ENCODE peak calls at places on chromosomes 13 and 19, in nine cellular contexts. E, Y, O, J, V, M, N, S and L are unnamed samples.

GRCh38 chr13:79448413-79448812 is 32.5 kb upstream of the NDFIP2 start:
- DNase-seq in Y (no peak), O (no peak), M (no peak), N (no peak), V (no peak), E (no peak), J (no peak), S (no peak), L (no peak)

GRCh38 chr13:49584771-49585182 is 581 bp downstream of the RCBTB1 start:
- DNase-seq in O (peak), V (no peak), N (no peak), E (peak), M (no peak), S (no peak), J (peak), Y (no peak), L (no peak)

GRCh38 chr13:64488731-64489130 is 2741.4 kb downstream of the PCDH9 start:
- DNase-seq in O (no peak), V (no peak), Y (no peak), M (peak), J (no peak), S (no peak), E (no peak), N (no peak), L (no peak)

GRCh38 chr13:27183561-27184147 is 12.0 kb upstream of the USP12 start:
- DNase-seq in J (peak), O (no peak), S (no peak), E (no peak), N (no peak), M (no peak), Y (no peak), V (peak), L (peak)

GRCh38 chr19:44747739-44748425 is 626 bp upstream of the BCL3 start:
- DNase-seq in M (peak), S (peak), E (peak), N (peak), J (peak), O (peak), V (peak), Y (peak), L (peak)

GRCh38 chr13:76542176-76542575 is 344.0 kb downstream of the KCTD12 start:
- DNase-seq in Y (no peak), O (no peak), V (no peak), E (no peak), J (no peak), M (no peak), S (no peak), N (no peak), L (no peak)

GRCh38 chr19:12777217-12778019 is 2.1 kb upstream of the HOOK2 start:
- DNase-seq in N (peak), Y (peak), O (peak), S (peak), J (peak), E (peak), M (no peak), V (peak), L (peak)

GRCh38 chr13:106464076-106464475 is 71.4 kb downstream of the EFNB2 start:
- DNase-seq in O (no peak), N (no peak), J (peak), M (peak), S (no peak), E (no peak), V (peak), Y (no peak), L (no peak)

GRCh38 chr13:109971745-109972090 is 185.3 kb upstream of the IRS2 start:
- DNase-seq in J (no peak), E (no peak), M (no peak), S (no peak), N (no peak), Y (no peak), O (no peak), V (no peak), L (no peak)

GRCh38 chr13:112911883-112912282 is 57.1 kb upstream of the MCF2L start:
- DNase-seq in M (no peak), N (no peak), Y (no peak), V (no peak), E (no peak), J (no peak), S (no peak), O (peak), L (no peak)

DNA sequence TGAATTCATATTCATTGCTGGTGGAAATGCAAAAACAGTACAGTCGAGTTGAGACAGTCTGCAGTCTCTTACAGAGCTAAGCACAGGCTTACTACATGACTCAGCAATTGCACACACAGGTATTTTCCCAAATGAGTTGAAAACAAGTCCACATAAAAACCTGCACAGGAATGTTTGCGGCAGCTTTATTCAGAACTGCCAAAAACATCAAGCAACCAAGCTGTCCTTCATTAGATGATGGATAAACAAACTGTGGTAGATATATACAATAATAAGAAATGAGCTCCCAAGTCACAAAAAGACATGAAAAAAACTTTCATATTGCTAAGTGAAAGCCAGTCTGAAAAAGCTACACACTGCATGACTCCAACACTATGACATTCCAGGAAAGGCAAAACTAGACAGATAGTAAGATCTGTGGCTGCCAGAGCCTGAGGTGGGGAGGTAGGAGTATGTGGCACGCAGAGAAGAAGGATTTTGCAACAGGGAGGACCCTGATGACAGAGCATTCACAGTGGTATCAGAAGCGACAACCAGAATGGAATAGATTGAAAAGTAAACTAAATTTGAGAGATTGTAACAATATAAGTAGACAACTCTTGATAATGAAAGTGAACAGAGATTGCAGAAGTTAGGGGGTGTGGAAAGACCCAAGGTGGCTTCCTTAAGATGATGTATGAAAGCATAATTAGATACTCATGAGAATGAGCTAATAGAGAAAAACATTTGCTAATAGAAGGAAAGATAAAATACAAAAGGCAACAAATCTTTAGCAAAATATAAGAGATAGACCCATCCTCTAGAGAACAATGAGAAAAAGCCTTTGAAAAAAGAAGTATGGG is 52.7 kb downstream of the TSC22D1 start:
- DNase-seq in V (peak), O (peak), E (peak), S (no peak), M (peak), N (no peak), Y (no peak), J (peak), L (peak)
- H3K4me3 ChIP-seq in V (no peak), O (peak), E (no peak), S (no peak), M (peak), N (no peak), Y (no peak), J (peak), L (peak)

DNA sequence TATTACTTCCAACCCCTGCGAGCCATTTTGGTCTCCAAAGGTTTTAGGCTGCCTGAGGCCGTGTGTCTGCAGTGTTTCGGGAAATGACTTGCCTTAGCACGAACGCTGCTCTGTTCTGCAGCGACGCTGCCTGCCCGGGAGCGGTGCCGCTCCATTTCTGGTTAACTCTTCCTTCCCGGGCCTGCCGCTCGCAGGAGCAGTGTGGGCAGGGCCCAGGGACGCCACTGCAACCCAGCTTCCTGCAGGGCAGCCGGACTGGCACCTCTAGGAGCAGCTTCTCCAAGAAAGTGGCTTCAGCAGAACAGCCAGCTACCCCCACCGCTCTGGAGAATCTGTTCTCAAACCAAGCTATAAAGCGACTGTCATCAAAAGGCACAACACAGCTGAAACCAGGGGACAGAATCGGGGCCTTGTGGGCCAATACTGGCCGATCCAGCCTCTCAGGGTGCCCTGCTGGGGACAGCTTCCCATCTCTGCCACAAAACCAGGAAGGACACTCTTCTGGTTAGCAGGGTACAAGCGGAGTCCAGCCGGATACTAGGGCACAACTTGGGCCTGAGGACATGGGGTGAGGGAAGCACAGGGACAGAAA is 72.2 kb downstream of the KCTD15 start:
- DNase-seq in V (peak), E (peak), S (peak), Y (peak), N (peak), J (peak), O (no peak), M (no peak), L (peak)
- TF ChIP-seq CTCF in V (peak), E (no peak), S (no peak), Y (no peak), N (no peak), J (no peak), O (no peak), M (no peak), L (peak)

GRCh38 chr19:1631557-1632100 is 20.8 kb downstream of the TCF3 start:
- DNase-seq in O (no peak), E (no peak), M (no peak), S (no peak), Y (no peak), V (no peak), J (no peak), N (no peak), L (no peak)

GRCh38 chr19:1634242-1634937 is 18.0 kb downstream of the TCF3 start:
- DNase-seq in M (no peak), S (no peak), V (no peak), Y (no peak), O (peak), E (no peak), N (no peak), J (no peak), L (no peak)

GRCh38 chr19:1633269-1633606 is 19.2 kb downstream of the TCF3 start:
- DNase-seq in V (no peak), E (no peak), Y (no peak), M (no peak), J (no peak), S (no peak), N (no peak), O (no peak), L (no peak)

GRCh38 chr19:1630811-1631210 is 21.6 kb downstream of the TCF3 start:
- DNase-seq in J (no peak), N (no peak), E (no peak), V (no peak), O (peak), Y (no peak), S (no peak), M (no peak), L (no peak)

DNA sequence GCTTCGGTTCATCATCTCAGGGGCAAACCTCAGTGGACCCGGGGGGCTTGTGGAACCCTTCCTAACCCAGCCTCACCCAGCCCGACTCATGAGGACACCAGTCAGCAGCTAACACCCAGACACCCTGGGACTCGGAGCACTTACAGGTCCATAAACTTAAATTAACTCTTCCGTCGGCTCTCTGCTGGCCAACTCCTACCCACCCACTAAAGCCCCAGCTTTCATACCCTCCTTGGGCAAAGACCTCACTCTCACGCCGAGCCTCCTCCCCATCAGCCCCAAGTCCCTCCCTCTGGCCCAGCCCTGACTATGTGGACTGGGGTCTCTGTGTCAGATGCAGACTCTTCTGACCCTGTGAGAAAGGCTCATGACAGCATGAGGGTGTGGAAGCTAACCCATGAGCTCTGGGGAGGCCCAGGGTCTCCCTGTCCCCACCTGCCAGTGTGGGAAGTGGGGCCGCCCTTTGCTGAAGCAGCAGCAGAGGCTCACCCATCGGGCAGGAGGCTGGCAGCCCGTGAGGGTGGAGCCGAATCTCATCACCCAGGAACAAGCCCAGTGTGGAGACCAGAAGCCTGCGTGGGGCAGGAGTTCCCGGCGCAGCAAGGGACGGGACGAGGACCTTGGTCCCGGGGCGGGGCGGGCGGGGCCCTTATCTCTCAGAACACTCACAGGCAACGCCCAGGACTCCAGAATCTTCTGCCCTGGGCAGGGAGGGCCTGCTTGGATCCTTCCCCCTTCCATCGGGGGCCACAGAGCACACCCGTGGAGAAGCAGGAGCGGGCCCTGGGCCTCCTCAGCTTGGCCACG is 19.8 kb downstream of the TCF3 start:
- DNase-seq in S (no peak), V (no peak), J (no peak), O (no peak), E (no peak), N (no peak), Y (no peak), M (no peak), L (no peak)
- H3K4me3 ChIP-seq in S (no peak), V (no peak), J (no peak), O (no peak), E (no peak), N (no peak), Y (no peak), M (no peak), L (no peak)

GRCh38 chr19:13848811-13849241 is 28.1 kb upstream of the NANOS3 start:
- DNase-seq in E (no peak), Y (no peak), N (no peak), J (no peak), V (no peak), S (no peak), O (peak), M (no peak), L (no peak)

GRCh38 chr19:13847900-13848677 is 28.8 kb upstream of the NANOS3 start:
- DNase-seq in N (no peak), V (no peak), M (no peak), Y (no peak), J (no peak), O (peak), E (no peak), S (no peak), L (no peak)

GRCh38 chr19:13846533-13847032 is 30.4 kb upstream of the NANOS3 start:
- DNase-seq in S (peak), O (peak), M (peak), J (peak), Y (peak), V (peak), N (peak), E (peak), L (peak)

GRCh38 chr19:13849277-13849676 is 27.7 kb upstream of the NANOS3 start:
- DNase-seq in O (peak), N (no peak), E (no peak), V (no peak), S (peak), M (no peak), Y (no peak), J (no peak), L (no peak)

GRCh38 chr19:13847033-13847899 is 29.7 kb upstream of the NANOS3 start:
- DNase-seq in O (peak), E (peak), J (peak), V (peak), N (peak), S (peak), Y (peak), M (peak), L (peak)
- TF ChIP-seq CTCF in O (no peak), E (no peak), J (no peak), V (no peak), N (peak), S (peak), Y (peak), M (no peak), L (no peak)

GRCh38 chr19:51386882-51387520 is 773 bp downstream of the LIM2 start:
- DNase-seq in E (no peak), O (no peak), Y (no peak), M (no peak), N (peak), J (no peak), S (no peak), V (no peak), L (no peak)
- H3K4me3 ChIP-seq in E (no peak), O (no peak), Y (no peak), M (no peak), N (no peak), J (no peak), S (no peak), V (no peak), L (no peak)

DNA sequence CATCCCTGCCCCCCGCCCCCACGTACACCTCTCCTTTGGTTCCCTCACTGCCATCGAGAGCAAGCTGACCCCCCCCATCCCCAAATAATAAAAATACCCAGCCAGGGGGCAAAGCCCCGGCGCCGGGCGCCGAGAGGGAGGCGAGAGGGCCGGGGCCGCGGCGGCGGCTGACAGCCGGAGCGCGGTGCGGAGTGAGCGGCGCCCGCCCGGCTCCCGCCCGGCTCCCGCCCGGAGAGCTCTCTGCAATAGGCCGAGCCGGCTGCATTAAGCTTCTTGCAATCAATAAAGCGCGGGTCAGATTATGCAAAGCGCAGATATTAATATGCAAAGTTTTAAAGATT is 40.9 kb downstream of the DEDD2 start:
- DNase-seq in J (no peak), N (no peak), M (peak), Y (no peak), V (no peak), E (peak), O (peak), S (no peak), L (no peak)
- TF ChIP-seq CTCF in J (no peak), N (no peak), M (no peak), Y (no peak), V (no peak), E (no peak), O (no peak), S (no peak), L (no peak)

GRCh38 chr19:49135686-49136085 is 16.3 kb downstream of the PPFIA3 start:
- DNase-seq in S (no peak), M (no peak), V (no peak), E (no peak), J (no peak), Y (no peak), N (no peak), O (peak), L (no peak)

GRCh38 chr19:49130325-49130724 is 11.0 kb downstream of the PPFIA3 start:
- DNase-seq in J (no peak), E (no peak), M (no peak), N (no peak), S (no peak), V (no peak), O (no peak), Y (no peak), L (no peak)

GRCh38 chr19:49132974-49133609 is 13.7 kb downstream of the PPFIA3 start:
- DNase-seq in Y (no peak), O (peak), E (peak), V (no peak), N (no peak), M (no peak), S (no peak), J (no peak), L (no peak)

GRCh38 chr19:49136771-49137171 is 17.4 kb downstream of the PPFIA3 start:
- DNase-seq in O (peak), Y (no peak), M (no peak), J (peak), V (peak), E (no peak), N (no peak), S (no peak), L (peak)

DNA sequence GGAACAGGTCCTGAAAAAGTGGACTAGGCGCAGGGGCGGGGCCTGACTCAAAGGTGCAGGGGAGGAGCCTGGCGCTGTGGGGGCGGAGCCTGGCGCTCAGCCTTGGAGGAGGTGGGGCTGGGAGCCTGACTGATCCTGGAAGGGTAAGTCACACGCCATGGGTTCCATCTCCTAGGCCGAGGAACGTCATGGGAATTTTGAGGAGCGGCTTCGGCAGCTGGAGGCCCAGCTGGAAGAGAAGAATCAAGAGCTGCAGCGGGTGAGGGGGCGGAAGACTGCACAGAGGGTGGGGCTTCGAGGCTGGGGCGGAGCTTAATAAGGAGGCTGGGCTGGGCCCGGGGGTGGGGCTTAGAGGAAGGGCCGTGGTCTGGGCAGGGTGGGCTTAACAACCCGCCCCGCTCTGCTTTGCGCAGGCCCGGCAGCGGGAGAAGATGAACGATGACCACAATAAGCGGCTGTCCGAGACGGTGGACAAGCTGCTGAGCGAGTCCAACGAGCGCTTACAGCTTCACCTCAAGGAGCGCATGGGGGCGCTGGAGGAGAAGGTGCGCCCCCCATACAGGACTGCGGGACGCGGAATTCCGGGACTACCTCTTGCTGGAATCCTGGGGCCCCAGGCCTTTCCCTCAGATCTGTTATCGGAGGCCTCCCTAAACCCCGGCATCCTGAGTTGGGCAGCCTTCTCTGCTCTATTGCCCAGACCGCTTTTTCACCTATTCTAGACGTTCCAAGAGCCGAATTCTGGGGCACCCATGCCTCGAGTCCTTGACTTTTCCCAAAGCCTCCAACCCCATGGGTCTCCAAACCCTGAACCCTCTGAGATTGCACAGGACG is 14.5 kb downstream of the PPFIA3 start:
- DNase-seq in S (no peak), M (no peak), N (no peak), V (peak), E (peak), J (peak), O (peak), Y (no peak), L (peak)
- H3K4me3 ChIP-seq in S (peak), M (no peak), N (no peak), V (peak), E (peak), J (peak), O (peak), Y (no peak), L (peak)

GRCh38 chr19:17766543-17767131 is 15.4 kb downstream of the FCHO1 start:
- DNase-seq in S (peak), E (peak), J (peak), M (peak), V (peak), N (peak), Y (peak), O (peak), L (peak)
- TF ChIP-seq CTCF in S (peak), E (peak), J (peak), M (peak), V (peak), N (peak), Y (peak), O (peak), L (peak)